ENCODE peak calls at places on chromosomes 16 and 17, in six cellular contexts. One of them, this sample, is unnamed.

GRCh38 chr16:4140652-4141051 is 24.4 kb upstream of the ADCY9 start:
- DNase-seq in frontal cortex: no peak
- DNase-seq in kidney: peak; percentile 4
- DNase-seq in GM13976: no peak
- DNase-seq in uterus: no peak
- DNase-seq in fibroblast of pulmonary artery: peak; percentile 31
- DNase-seq in this sample: peak; percentile 15

GRCh38 chr16:23699100-23699499 is 13.9 kb downstream of the ERN2 start:
- DNase-seq in uterus: no peak
- DNase-seq in fibroblast of pulmonary artery: no peak
- DNase-seq in frontal cortex: no peak
- DNase-seq in GM13976: no peak
- DNase-seq in kidney: no peak
- DNase-seq in this sample: no peak

GRCh38 chr17:6045621-6046357 is 24.4 kb upstream of the WSCD1 start:
- DNase-seq in uterus: no peak
- DNase-seq in kidney: no peak
- DNase-seq in frontal cortex: no peak
- DNase-seq in GM13976: no peak
- DNase-seq in fibroblast of pulmonary artery: no peak
- DNase-seq in this sample: no peak

GRCh38 chr16:30740364-30741251 is 7.6 kb upstream of the PHKG2 start:
- DNase-seq in GM13976: no peak
- DNase-seq in fibroblast of pulmonary artery: peak; percentile 76
- DNase-seq in uterus: peak; percentile 64
- DNase-seq in frontal cortex: no peak
- DNase-seq in kidney: peak; percentile 96
- DNase-seq in this sample: peak; percentile 19

GRCh38 chr16:89114159-89114981 is 20.7 kb downstream of the ACSF3 start:
- DNase-seq in GM13976: no peak
- DNase-seq in kidney: peak; percentile 78
- DNase-seq in fibroblast of pulmonary artery: peak; percentile 17
- DNase-seq in frontal cortex: no peak
- DNase-seq in uterus: no peak
- DNase-seq in this sample: no peak

GRCh38 chr17:64709481-64709880 is 47.4 kb upstream of the SMURF2 start:
- DNase-seq in kidney: no peak
- DNase-seq in fibroblast of pulmonary artery: no peak
- DNase-seq in uterus: no peak
- DNase-seq in frontal cortex: no peak
- DNase-seq in GM13976: no peak
- DNase-seq in this sample: no peak

GRCh38 chr17:58334661-58335060 is 6.1 kb upstream of the TSPOAP1 start:
- DNase-seq in fibroblast of pulmonary artery: no peak
- DNase-seq in uterus: no peak
- DNase-seq in frontal cortex: no peak
- DNase-seq in GM13976: no peak
- DNase-seq in kidney: peak; percentile 39
- DNase-seq in this sample: no peak

GRCh38 chr16:87845807-87846619 is 23.3 kb downstream of the SLC7A5 start:
- DNase-seq in GM13976: no peak
- DNase-seq in uterus: no peak
- DNase-seq in frontal cortex: no peak
- DNase-seq in kidney: no peak
- DNase-seq in fibroblast of pulmonary artery: no peak
- DNase-seq in this sample: no peak

GRCh38 chr17:57337390-57337789 is 81.1 kb downstream of the MSI2 start:
- DNase-seq in GM13976: no peak
- DNase-seq in fibroblast of pulmonary artery: no peak
- DNase-seq in kidney: no peak
- DNase-seq in uterus: no peak
- DNase-seq in frontal cortex: no peak
- DNase-seq in this sample: no peak

GRCh38 chr17:46003907-46004748 is 5.1 kb downstream of the STH start:
- DNase-seq in GM13976: no peak
- DNase-seq in kidney: no peak
- DNase-seq in uterus: no peak
- DNase-seq in fibroblast of pulmonary artery: peak; percentile 23
- DNase-seq in frontal cortex: no peak
- DNase-seq in this sample: no peak

GRCh38 chr16:66515543-66516171 is 34.3 kb downstream of the TK2 start:
- DNase-seq in frontal cortex: no peak
- DNase-seq in uterus: peak; percentile 44
- DNase-seq in fibroblast of pulmonary artery: peak; percentile 77
- DNase-seq in kidney: no peak
- DNase-seq in GM13976: peak; percentile 50
- DNase-seq in this sample: peak; percentile 66

GRCh38 chr17:63601439-63602371 is 1.0 kb downstream of the TACO1 start:
- DNase-seq in frontal cortex: no peak
- DNase-seq in fibroblast of pulmonary artery: peak; percentile 12
- DNase-seq in GM13976: peak; percentile 18
- DNase-seq in kidney: no peak
- DNase-seq in uterus: no peak
- DNase-seq in this sample: peak; percentile 21

GRCh38 chr17:65750678-65751077 is 189.2 kb upstream of the AXIN2 start:
- DNase-seq in kidney: peak; percentile 81
- DNase-seq in GM13976: no peak
- DNase-seq in uterus: peak; percentile 67
- DNase-seq in fibroblast of pulmonary artery: peak; percentile 87
- DNase-seq in frontal cortex: no peak
- DNase-seq in this sample: peak; percentile 62

GRCh38 chr17:17129466-17129865 is 76.7 kb downstream of the PLD6 start:
- DNase-seq in fibroblast of pulmonary artery: no peak
- DNase-seq in uterus: no peak
- DNase-seq in GM13976: no peak
- DNase-seq in kidney: no peak
- DNase-seq in frontal cortex: no peak
- DNase-seq in this sample: no peak

GRCh38 chr16:90015586-90016338 is 3.5 kb downstream of the DBNDD1 start:
- DNase-seq in GM13976: no peak
- DNase-seq in uterus: no peak
- DNase-seq in kidney: no peak
- DNase-seq in frontal cortex: no peak
- DNase-seq in fibroblast of pulmonary artery: no peak
- DNase-seq in this sample: peak; percentile 85

GRCh38 chr17:59004338-59005111 is 102.2 kb downstream of the TRIM37 start:
- DNase-seq in uterus: peak; percentile 50
- DNase-seq in fibroblast of pulmonary artery: peak; percentile 78
- DNase-seq in GM13976: peak; percentile 55
- DNase-seq in frontal cortex: peak; percentile 57
- DNase-seq in kidney: no peak
- DNase-seq in this sample: peak; percentile 74

GRCh38 chr17:69717819-69718218 is 303.3 kb downstream of the MAP2K6 start:
- DNase-seq in frontal cortex: no peak
- DNase-seq in fibroblast of pulmonary artery: no peak
- DNase-seq in GM13976: no peak
- DNase-seq in kidney: no peak
- DNase-seq in uterus: no peak
- DNase-seq in this sample: no peak

GRCh38 chr16:88969361-88969831 is 7.6 kb downstream of the CBFA2T3 start:
- DNase-seq in uterus: no peak
- DNase-seq in fibroblast of pulmonary artery: no peak
- DNase-seq in frontal cortex: no peak
- DNase-seq in kidney: no peak
- DNase-seq in GM13976: no peak
- DNase-seq in this sample: no peak

GRCh38 chr16:85729452-85729851 is 21.4 kb downstream of the C16orf74 start:
- DNase-seq in uterus: no peak
- DNase-seq in frontal cortex: no peak
- DNase-seq in kidney: no peak
- DNase-seq in fibroblast of pulmonary artery: no peak
- DNase-seq in GM13976: no peak
- DNase-seq in this sample: no peak

GRCh38 chr17:51725185-51725584 is 433.3 kb downstream of the CA10 start:
- DNase-seq in fibroblast of pulmonary artery: no peak
- DNase-seq in kidney: no peak
- DNase-seq in uterus: no peak
- DNase-seq in GM13976: no peak
- DNase-seq in frontal cortex: no peak
- DNase-seq in this sample: no peak

GRCh38 chr17:46020023-46020735 is 21.1 kb downstream of the STH start:
- DNase-seq in uterus: no peak
- DNase-seq in GM13976: peak; percentile 62
- DNase-seq in fibroblast of pulmonary artery: no peak
- DNase-seq in frontal cortex: no peak
- DNase-seq in kidney: peak; percentile 70
- DNase-seq in this sample: no peak

GRCh38 chr17:51647873-51648272 is 387.5 kb downstream of the UTP18 start:
- DNase-seq in GM13976: no peak
- DNase-seq in uterus: no peak
- DNase-seq in frontal cortex: no peak
- DNase-seq in fibroblast of pulmonary artery: no peak
- DNase-seq in kidney: no peak
- DNase-seq in this sample: no peak

GRCh38 chr17:12637015-12637414 is 28.7 kb upstream of the MYOCD start:
- DNase-seq in fibroblast of pulmonary artery: peak; percentile 89
- DNase-seq in GM13976: no peak
- DNase-seq in kidney: no peak
- DNase-seq in uterus: no peak
- DNase-seq in frontal cortex: no peak
- DNase-seq in this sample: no peak

GRCh38 chr17:42898147-42898807 is 2.3 kb upstream of the G6PC1 start:
- DNase-seq in uterus: no peak
- DNase-seq in kidney: no peak
- DNase-seq in frontal cortex: no peak
- DNase-seq in fibroblast of pulmonary artery: no peak
- DNase-seq in GM13976: no peak
- DNase-seq in this sample: no peak

This sample was measured in endothelial cell of umbilical vein.